ENCODE peak calls at places on chromosomes 13 and 19, in nine cellular contexts. One of them, this sample, is unnamed.

GRCh38 chr19:19342086-19343015 is 21.7 kb downstream of the MAU2 start:
- DNase-seq in H9: peak; percentile 92
- DNase-seq in sigmoid colon: no peak
- DNase-seq in heart left ventricle: peak; percentile 76
- DNase-seq in kidney: no peak
- DNase-seq in CD8-positive, alpha-beta T cell: no peak
- DNase-seq in CD8-positive, alpha-beta memory T cell: no peak
- DNase-seq in upper lobe of left lung: peak; percentile 70
- DNase-seq in thoracic aorta: no peak
- DNase-seq in this sample: peak; percentile 56

GRCh38 chr19:1923319-1923718 is 17.7 kb upstream of the CSNK1G2 start:
- DNase-seq in thoracic aorta: no peak
- DNase-seq in upper lobe of left lung: no peak
- DNase-seq in sigmoid colon: no peak
- DNase-seq in heart left ventricle: no peak
- DNase-seq in CD8-positive, alpha-beta memory T cell: no peak
- DNase-seq in H9: no peak
- DNase-seq in kidney: no peak
- DNase-seq in CD8-positive, alpha-beta T cell: no peak
- DNase-seq in this sample: no peak

GRCh38 chr19:48575931-48576622 is 24.1 kb downstream of the SULT2B1 start:
- DNase-seq in sigmoid colon: no peak
- DNase-seq in H9: no peak
- DNase-seq in CD8-positive, alpha-beta T cell: no peak
- DNase-seq in CD8-positive, alpha-beta memory T cell: no peak
- DNase-seq in upper lobe of left lung: no peak
- DNase-seq in thoracic aorta: no peak
- DNase-seq in heart left ventricle: no peak
- DNase-seq in kidney: no peak
- DNase-seq in this sample: no peak

GRCh38 chr13:22369840-22370239 is 699.0 kb downstream of the FGF9 start:
- DNase-seq in heart left ventricle: no peak
- DNase-seq in thoracic aorta: no peak
- DNase-seq in CD8-positive, alpha-beta T cell: no peak
- DNase-seq in H9: peak; percentile 63
- DNase-seq in upper lobe of left lung: no peak
- DNase-seq in sigmoid colon: no peak
- DNase-seq in kidney: no peak
- DNase-seq in CD8-positive, alpha-beta memory T cell: no peak
- DNase-seq in this sample: no peak

GRCh38 chr19:14375582-14376291 is 5.5 kb upstream of the ADGRE5 start:
- DNase-seq in CD8-positive, alpha-beta T cell: no peak
- DNase-seq in thoracic aorta: no peak
- DNase-seq in upper lobe of left lung: no peak
- DNase-seq in H9: no peak
- DNase-seq in kidney: peak; percentile 85
- DNase-seq in sigmoid colon: peak; percentile 83
- DNase-seq in CD8-positive, alpha-beta memory T cell: no peak
- DNase-seq in heart left ventricle: peak; percentile 81
- DNase-seq in this sample: peak; percentile 33

GRCh38 chr19:16421982-16422381 is 49.8 kb downstream of the EPS15L1 start:
- DNase-seq in thoracic aorta: no peak
- DNase-seq in kidney: no peak
- DNase-seq in upper lobe of left lung: no peak
- DNase-seq in CD8-positive, alpha-beta memory T cell: no peak
- DNase-seq in CD8-positive, alpha-beta T cell: no peak
- DNase-seq in heart left ventricle: no peak
- DNase-seq in sigmoid colon: no peak
- DNase-seq in H9: no peak
- DNase-seq in this sample: no peak

GRCh38 chr13:77305276-77305675 is 21.6 kb downstream of the MYCBP2 start:
- DNase-seq in sigmoid colon: no peak
- DNase-seq in H9: no peak
- DNase-seq in thoracic aorta: no peak
- DNase-seq in CD8-positive, alpha-beta memory T cell: no peak
- DNase-seq in heart left ventricle: no peak
- DNase-seq in kidney: no peak
- DNase-seq in CD8-positive, alpha-beta T cell: no peak
- DNase-seq in upper lobe of left lung: no peak
- DNase-seq in this sample: no peak

GRCh38 chr13:40595693-40596092 is 70.7 kb downstream of the FOXO1 start:
- DNase-seq in kidney: no peak
- DNase-seq in upper lobe of left lung: no peak
- DNase-seq in heart left ventricle: no peak
- DNase-seq in thoracic aorta: no peak
- DNase-seq in H9: no peak
- DNase-seq in CD8-positive, alpha-beta memory T cell: no peak
- DNase-seq in CD8-positive, alpha-beta T cell: no peak
- DNase-seq in sigmoid colon: no peak
- DNase-seq in this sample: peak; percentile 40

GRCh38 chr13:96792188-96792587 is 202.1 kb downstream of the OXGR1 start:
- DNase-seq in CD8-positive, alpha-beta T cell: no peak
- DNase-seq in H9: no peak
- DNase-seq in CD8-positive, alpha-beta memory T cell: no peak
- DNase-seq in sigmoid colon: no peak
- DNase-seq in kidney: no peak
- DNase-seq in upper lobe of left lung: no peak
- DNase-seq in thoracic aorta: no peak
- DNase-seq in heart left ventricle: no peak
- DNase-seq in this sample: no peak

GRCh38 chr13:25489238-25489637 is 117.5 kb downstream of the ATP8A2 start:
- DNase-seq in thoracic aorta: no peak
- DNase-seq in CD8-positive, alpha-beta memory T cell: no peak
- DNase-seq in CD8-positive, alpha-beta T cell: no peak
- DNase-seq in H9: peak; percentile 40
- DNase-seq in upper lobe of left lung: no peak
- DNase-seq in sigmoid colon: no peak
- DNase-seq in heart left ventricle: no peak
- DNase-seq in kidney: no peak
- DNase-seq in this sample: peak; percentile 4

GRCh38 chr19:33767898-33768413 is 28.7 kb upstream of the KCTD15 start:
- DNase-seq in upper lobe of left lung: no peak
- DNase-seq in kidney: no peak
- DNase-seq in thoracic aorta: no peak
- DNase-seq in CD8-positive, alpha-beta T cell: peak; percentile 22
- DNase-seq in sigmoid colon: no peak
- DNase-seq in heart left ventricle: no peak
- DNase-seq in H9: peak; percentile 82
- DNase-seq in CD8-positive, alpha-beta memory T cell: no peak
- DNase-seq in this sample: peak; percentile 39

GRCh38 chr13:49046534-49046933 is 70.8 kb downstream of the FNDC3A start:
- DNase-seq in sigmoid colon: no peak
- DNase-seq in heart left ventricle: no peak
- DNase-seq in CD8-positive, alpha-beta memory T cell: no peak
- DNase-seq in thoracic aorta: no peak
- DNase-seq in upper lobe of left lung: no peak
- DNase-seq in CD8-positive, alpha-beta T cell: no peak
- DNase-seq in kidney: no peak
- DNase-seq in H9: no peak
- DNase-seq in this sample: peak; percentile 75

GRCh38 chr19:36093687-36094086 is 17.3 kb upstream of the OVOL3 start:
- DNase-seq in H9: no peak
- DNase-seq in CD8-positive, alpha-beta memory T cell: no peak
- DNase-seq in kidney: no peak
- DNase-seq in thoracic aorta: no peak
- DNase-seq in upper lobe of left lung: no peak
- DNase-seq in heart left ventricle: no peak
- DNase-seq in CD8-positive, alpha-beta T cell: no peak
- DNase-seq in sigmoid colon: no peak
- DNase-seq in this sample: no peak

GRCh38 chr13:111929036-111929616 is 137.8 kb upstream of the SOX1 start:
- DNase-seq in H9: peak; percentile 23
- DNase-seq in CD8-positive, alpha-beta T cell: no peak
- DNase-seq in upper lobe of left lung: no peak
- DNase-seq in CD8-positive, alpha-beta memory T cell: no peak
- DNase-seq in sigmoid colon: no peak
- DNase-seq in thoracic aorta: no peak
- DNase-seq in heart left ventricle: no peak
- DNase-seq in kidney: no peak
- DNase-seq in this sample: no peak

GRCh38 chr13:32734511-32734910 is 148.3 kb downstream of the PDS5B start:
- DNase-seq in thoracic aorta: no peak
- DNase-seq in heart left ventricle: no peak
- DNase-seq in kidney: no peak
- DNase-seq in CD8-positive, alpha-beta memory T cell: no peak
- DNase-seq in CD8-positive, alpha-beta T cell: no peak
- DNase-seq in sigmoid colon: no peak
- DNase-seq in H9: no peak
- DNase-seq in upper lobe of left lung: no peak
- DNase-seq in this sample: peak; percentile 82

GRCh38 chr13:42474954-42475353 is 99.0 kb upstream of the TNFSF11 start:
- DNase-seq in kidney: no peak
- DNase-seq in CD8-positive, alpha-beta memory T cell: no peak
- DNase-seq in upper lobe of left lung: no peak
- DNase-seq in sigmoid colon: no peak
- DNase-seq in thoracic aorta: no peak
- DNase-seq in H9: no peak
- DNase-seq in heart left ventricle: no peak
- DNase-seq in CD8-positive, alpha-beta T cell: peak; percentile 17
- DNase-seq in this sample: no peak

GRCh38 chr19:41799444-41800000 is 3.1 kb downstream of the CEACAM3 start:
- DNase-seq in heart left ventricle: no peak
- DNase-seq in CD8-positive, alpha-beta T cell: no peak
- DNase-seq in CD8-positive, alpha-beta memory T cell: no peak
- DNase-seq in sigmoid colon: no peak
- DNase-seq in thoracic aorta: no peak
- DNase-seq in H9: no peak
- DNase-seq in kidney: peak; percentile 79
- DNase-seq in upper lobe of left lung: no peak
- DNase-seq in this sample: no peak

GRCh38 chr19:41796362-41796761 is at the start of gene CEACAM3:
- DNase-seq in H9: no peak
- DNase-seq in CD8-positive, alpha-beta memory T cell: no peak
- DNase-seq in kidney: no peak
- DNase-seq in thoracic aorta: no peak
- DNase-seq in upper lobe of left lung: no peak
- DNase-seq in CD8-positive, alpha-beta T cell: no peak
- DNase-seq in heart left ventricle: no peak
- DNase-seq in sigmoid colon: no peak
- DNase-seq in this sample: no peak

GRCh38 chr19:41792513-41793413 is 3.6 kb upstream of the CEACAM3 start:
- DNase-seq in CD8-positive, alpha-beta memory T cell: peak; percentile 10
- DNase-seq in thoracic aorta: no peak
- DNase-seq in upper lobe of left lung: peak; percentile 77
- DNase-seq in H9: peak; percentile 73
- DNase-seq in kidney: no peak
- DNase-seq in CD8-positive, alpha-beta T cell: peak; percentile 40
- DNase-seq in heart left ventricle: peak; percentile 67
- DNase-seq in sigmoid colon: no peak
- DNase-seq in this sample: peak; percentile 69

GRCh38 chr19:41793414-41793727 is 3.0 kb upstream of the CEACAM3 start:
- DNase-seq in thoracic aorta: no peak
- DNase-seq in CD8-positive, alpha-beta memory T cell: no peak
- DNase-seq in upper lobe of left lung: no peak
- DNase-seq in kidney: no peak
- DNase-seq in heart left ventricle: no peak
- DNase-seq in H9: no peak
- DNase-seq in CD8-positive, alpha-beta T cell: no peak
- DNase-seq in sigmoid colon: no peak
- DNase-seq in this sample: no peak

DNA sequence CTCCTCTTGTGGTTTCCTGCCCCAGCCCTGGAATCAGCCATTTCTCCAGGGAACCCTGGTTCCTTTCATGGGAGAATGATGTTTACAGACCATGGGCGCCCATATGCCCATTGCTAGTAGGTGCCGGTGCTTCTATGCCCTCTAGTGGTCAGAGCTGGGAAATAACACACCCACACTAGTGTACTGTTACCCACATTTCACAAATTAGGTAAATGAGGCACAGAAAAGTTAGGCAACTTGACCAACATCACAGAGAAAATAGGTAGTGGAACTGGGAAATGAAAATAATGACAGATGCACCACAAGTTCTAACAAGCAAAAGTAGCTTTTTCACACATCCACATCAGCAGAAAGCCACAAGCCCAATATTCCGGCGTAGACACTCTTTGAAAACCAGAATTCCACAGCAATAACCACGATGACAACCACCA is 1.3 kb upstream of the CEACAM3 start:
- DNase-seq in sigmoid colon: no peak
- DNase-seq in heart left ventricle: no peak
- DNase-seq in kidney: no peak
- DNase-seq in H9: peak; percentile 65
- DNase-seq in thoracic aorta: no peak
- DNase-seq in CD8-positive, alpha-beta memory T cell: peak; percentile 36
- DNase-seq in CD8-positive, alpha-beta T cell: peak; percentile 59
- DNase-seq in upper lobe of left lung: peak; percentile 75
- DNase-seq in this sample: peak; percentile 56
- H3K4me1 ChIP-seq in sigmoid colon: no peaks in the 10 kb centered on the region
- H3K4me1 ChIP-seq in heart left ventricle: no peaks in the 10 kb centered on the region
- H3K4me1 ChIP-seq in kidney: no peaks in the 10 kb centered on the region
- H3K4me1 ChIP-seq in H9: no peaks in the 10 kb centered on the region
- H3K4me1 ChIP-seq in thoracic aorta: no peaks in the 10 kb centered on the region
- H3K4me1 ChIP-seq in CD8-positive, alpha-beta memory T cell: no peaks in the 10 kb centered on the region
- H3K4me1 ChIP-seq in CD8-positive, alpha-beta T cell: no peaks in the 10 kb centered on the region
- H3K4me1 ChIP-seq in upper lobe of left lung: peaks cover 4% of the 10 kb centered on the region
- H3K4me1 ChIP-seq in this sample: no peaks in the 10 kb centered on the region

GRCh38 chr13:28410096-28410495 is 84.8 kb downstream of the FLT1 start:
- DNase-seq in CD8-positive, alpha-beta memory T cell: no peak
- DNase-seq in upper lobe of left lung: no peak
- DNase-seq in thoracic aorta: no peak
- DNase-seq in kidney: no peak
- DNase-seq in H9: no peak
- DNase-seq in heart left ventricle: no peak
- DNase-seq in CD8-positive, alpha-beta T cell: no peak
- DNase-seq in sigmoid colon: no peak
- DNase-seq in this sample: no peak
- H3K4me1 ChIP-seq in CD8-positive, alpha-beta memory T cell: no peaks in the 10 kb centered on the region
- H3K4me1 ChIP-seq in upper lobe of left lung: peaks cover 31% of the 10 kb centered on the region
- H3K4me1 ChIP-seq in thoracic aorta: no peaks in the 10 kb centered on the region
- H3K4me1 ChIP-seq in kidney: peaks cover 4% of the 10 kb centered on the region
- H3K4me1 ChIP-seq in H9: peaks cover 8% of the 10 kb centered on the region
- H3K4me1 ChIP-seq in heart left ventricle: peaks cover 15% of the 10 kb centered on the region
- H3K4me1 ChIP-seq in CD8-positive, alpha-beta T cell: no peaks in the 10 kb centered on the region
- H3K4me1 ChIP-seq in sigmoid colon: no peaks in the 10 kb centered on the region
- H3K4me1 ChIP-seq in this sample: no peaks in the 10 kb centered on the region

GRCh38 chr19:6044056-6044805 is 66.1 kb downstream of the RFX2 start:
- DNase-seq in kidney: peak; percentile 28
- DNase-seq in heart left ventricle: peak; percentile 48
- DNase-seq in CD8-positive, alpha-beta T cell: no peak
- DNase-seq in H9: no peak
- DNase-seq in sigmoid colon: no peak
- DNase-seq in CD8-positive, alpha-beta memory T cell: no peak
- DNase-seq in upper lobe of left lung: no peak
- DNase-seq in thoracic aorta: no peak
- DNase-seq in this sample: no peak
- H3K4me1 ChIP-seq in kidney: no peaks in the 10 kb centered on the region
- H3K4me1 ChIP-seq in heart left ventricle: no peaks in the 10 kb centered on the region
- H3K4me1 ChIP-seq in CD8-positive, alpha-beta T cell: peaks cover 3% of the 10 kb centered on the region
- H3K4me1 ChIP-seq in H9: no peaks in the 10 kb centered on the region
- H3K4me1 ChIP-seq in sigmoid colon: no peaks in the 10 kb centered on the region
- H3K4me1 ChIP-seq in CD8-positive, alpha-beta memory T cell: no peaks in the 10 kb centered on the region
- H3K4me1 ChIP-seq in upper lobe of left lung: peaks cover 17% of the 10 kb centered on the region
- H3K4me1 ChIP-seq in thoracic aorta: no peaks in the 10 kb centered on the region
- H3K4me1 ChIP-seq in this sample: no peaks in the 10 kb centered on the region

DNA sequence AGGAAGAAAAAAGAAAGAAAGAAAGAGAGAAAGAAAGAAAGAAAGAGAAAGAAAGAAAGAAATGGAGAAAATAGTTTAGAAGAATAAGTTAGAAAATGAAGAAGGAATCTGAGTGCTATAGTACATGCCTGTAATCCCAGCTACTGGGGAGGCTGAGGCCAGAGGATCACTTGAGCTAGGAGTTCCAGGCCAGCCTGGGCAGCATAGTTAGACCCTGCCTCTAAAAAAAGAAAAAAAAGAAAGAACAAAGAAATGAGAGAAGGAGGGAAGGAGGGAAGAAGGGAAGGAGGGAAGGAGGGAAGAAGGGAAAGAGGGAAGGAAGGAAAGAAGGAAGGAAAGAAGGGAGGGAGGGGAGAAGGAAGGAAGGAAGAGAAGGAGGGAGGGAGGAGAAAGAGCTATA is 1339.8 kb downstream of the OLFM4 start:
- DNase-seq in CD8-positive, alpha-beta memory T cell: no peak
- DNase-seq in upper lobe of left lung: no peak
- DNase-seq in heart left ventricle: no peak
- DNase-seq in kidney: no peak
- DNase-seq in H9: no peak
- DNase-seq in CD8-positive, alpha-beta T cell: no peak
- DNase-seq in sigmoid colon: no peak
- DNase-seq in thoracic aorta: no peak
- DNase-seq in this sample: no peak
- H3K4me1 ChIP-seq in CD8-positive, alpha-beta memory T cell: no peaks in the 10 kb centered on the region
- H3K4me1 ChIP-seq in upper lobe of left lung: no peaks in the 10 kb centered on the region
- H3K4me1 ChIP-seq in heart left ventricle: no peaks in the 10 kb centered on the region
- H3K4me1 ChIP-seq in kidney: no peaks in the 10 kb centered on the region
- H3K4me1 ChIP-seq in H9: no peaks in the 10 kb centered on the region
- H3K4me1 ChIP-seq in CD8-positive, alpha-beta T cell: no peaks in the 10 kb centered on the region
- H3K4me1 ChIP-seq in sigmoid colon: no peaks in the 10 kb centered on the region
- H3K4me1 ChIP-seq in thoracic aorta: no peaks in the 10 kb centered on the region
- H3K4me1 ChIP-seq in this sample: no peaks in the 10 kb centered on the region